ENCODE peak calls at places on chromosome 7, in eight cellular contexts. S is activated CD4-positive, alpha-beta T cell treated with anti-CD3 and anti-CD28 coated beads, Interleukin-2, amount 50 U/mL, for 1 hour; D is naive thymus-derived CD8-positive, alpha-beta T cell; Z is iris pigment epithelial cell; P is posterior vena cava; H is kidney glomerular epithelial cell; W is GF-D8; F is stimulated activated CD4-positive, alpha-beta T cell treated with anti-CD3 and anti-CD28 coated beads, Interleukin-2, amount 100 ng/mL, for 48 hours. X is an unnamed sample.

GRCh38 chr7:135718794-135719436 is 9.1 kb downstream of the SLC13A4 start:
- DNase-seq in F (no peak), D (no peak), W (no peak), P (no peak), H (no peak), Z (no peak), S (no peak), X (no peak)

GRCh38 chr7:151665363-151665762 is 145.7 kb upstream of the RHEB start:
- DNase-seq in P (no peak), F (no peak), H (peak), Z (peak), D (no peak), S (no peak), W (no peak), X (no peak)

GRCh38 chr7:100393233-100393905 is 20.1 kb downstream of the PILRA start:
- DNase-seq in F (no peak), S (no peak), D (no peak), P (no peak), W (no peak), H (no peak), Z (no peak), X (no peak)

GRCh38 chr7:48637382-48637781 is 287.0 kb upstream of the CDC14C start:
- DNase-seq in Z (no peak), S (no peak), H (no peak), W (no peak), F (no peak), D (no peak), P (no peak), X (no peak)

GRCh38 chr7:107701191-107701590 is 40.6 kb downstream of the SLC26A4 start:
- DNase-seq in F (no peak), Z (no peak), W (no peak), P (no peak), D (no peak), H (no peak), S (no peak), X (no peak)

GRCh38 chr7:11742496-11742895 is 89.5 kb downstream of the THSD7A start:
- DNase-seq in S (no peak), H (no peak), W (no peak), D (no peak), P (no peak), F (no peak), Z (no peak), X (no peak)

GRCh38 chr7:513521-514166 is 6.0 kb downstream of the PDGFA start:
- DNase-seq in P (no peak), D (no peak), S (no peak), Z (peak), H (no peak), F (no peak), W (no peak), X (no peak)

GRCh38 chr7:7177044-7177517 is 5.3 kb upstream of the C1GALT1 start:
- DNase-seq in Z (peak), P (no peak), D (no peak), S (no peak), F (no peak), W (no peak), H (peak), X (no peak)

GRCh38 chr7:139681812-139682135 is 96.0 kb downstream of the HIPK2 start:
- DNase-seq in F (no peak), W (no peak), S (no peak), H (no peak), P (no peak), D (no peak), Z (no peak), X (no peak)

GRCh38 chr7:45026984-45027773 is 27.2 kb downstream of the CCM2 start:
- DNase-seq in H (no peak), W (peak), Z (peak), S (peak), P (no peak), D (peak), F (no peak), X (no peak)

GRCh38 chr7:11541330-11541729 is 290.7 kb downstream of the THSD7A start:
- DNase-seq in S (no peak), H (no peak), W (no peak), Z (no peak), D (no peak), F (no peak), P (no peak), X (no peak)

X was measured in iPS DF 6.9.